ENCODE peak calls at places on chromosomes 1 and 21, in six cellular contexts. One of them, this sample, is unnamed.

GRCh38 chr1:67987046-67987799 is 63.2 kb downstream of the DIRAS3 start:
- DNase-seq in GM12878: no peak
- DNase-seq in K562: no peak
- DNase-seq in NB4: no peak
- DNase-seq in HepG2: no peak
- DNase-seq in A549: peak; percentile 87
- DNase-seq in this sample: no peak

GRCh38 chr1:40450491-40451237 is 388 bp downstream of the ZFP69B start:
- DNase-seq in K562: peak; percentile 86
- DNase-seq in GM12878: peak; percentile 68
- DNase-seq in NB4: peak; percentile 80
- DNase-seq in A549: peak; percentile 19
- DNase-seq in HepG2: peak; percentile 5
- DNase-seq in this sample: peak; percentile 67

GRCh38 chr1:114803001-114803400 is 22.5 kb upstream of the SIKE1 start:
- DNase-seq in GM12878: no peak
- DNase-seq in HepG2: no peak
- DNase-seq in A549: peak; percentile 2
- DNase-seq in K562: no peak
- DNase-seq in NB4: no peak
- DNase-seq in this sample: no peak

GRCh38 chr21:14096577-14096976 is 114.2 kb downstream of the LIPI start:
- DNase-seq in GM12878: no peak
- DNase-seq in A549: no peak
- DNase-seq in K562: no peak
- DNase-seq in NB4: no peak
- DNase-seq in HepG2: no peak
- DNase-seq in this sample: no peak

GRCh38 chr1:200671235-200671786 is 1.6 kb upstream of the DDX59 start:
- DNase-seq in GM12878: no peak
- DNase-seq in NB4: peak; percentile 13
- DNase-seq in A549: no peak
- DNase-seq in K562: peak; percentile 65
- DNase-seq in HepG2: no peak
- DNase-seq in this sample: no peak

GRCh38 chr1:201885531-201886075 is 3.1 kb upstream of the SHISA4 start:
- DNase-seq in K562: peak; percentile 84
- DNase-seq in NB4: no peak
- DNase-seq in A549: peak; percentile 39
- DNase-seq in HepG2: no peak
- DNase-seq in GM12878: no peak
- DNase-seq in this sample: no peak

GRCh38 chr1:1602321-1602931 is 2.5 kb upstream of the FNDC10 start:
- DNase-seq in A549: no peak
- DNase-seq in K562: no peak
- DNase-seq in HepG2: no peak
- DNase-seq in GM12878: no peak
- DNase-seq in NB4: peak; percentile 47
- DNase-seq in this sample: no peak

GRCh38 chr21:36860736-36861594 is 105.5 kb downstream of the HLCS start:
- DNase-seq in K562: peak; percentile 37
- DNase-seq in HepG2: peak; percentile 72
- DNase-seq in NB4: no peak
- DNase-seq in GM12878: no peak
- DNase-seq in A549: peak; percentile 72
- DNase-seq in this sample: peak; percentile 62

GRCh38 chr1:22186316-22186715 is 43.4 kb upstream of the WNT4 start:
- DNase-seq in A549: no peak
- DNase-seq in K562: no peak
- DNase-seq in HepG2: no peak
- DNase-seq in NB4: no peak
- DNase-seq in GM12878: no peak
- DNase-seq in this sample: no peak

GRCh38 chr21:45228171-45228641 is 59.5 kb downstream of the POFUT2 start:
- DNase-seq in A549: peak; percentile 49
- DNase-seq in GM12878: no peak
- DNase-seq in HepG2: peak; percentile 12
- DNase-seq in NB4: no peak
- DNase-seq in K562: no peak
- DNase-seq in this sample: peak; percentile 18

GRCh38 chr1:234647245-234647644 is 37.3 kb upstream of the IRF2BP2 start:
- DNase-seq in GM12878: no peak
- DNase-seq in HepG2: no peak
- DNase-seq in A549: no peak
- DNase-seq in K562: no peak
- DNase-seq in NB4: no peak
- DNase-seq in this sample: no peak

GRCh38 chr1:47709302-47710074 is 271.6 kb downstream of the FOXD2 start:
- DNase-seq in NB4: peak; percentile 26
- DNase-seq in A549: peak; percentile 44
- DNase-seq in HepG2: no peak
- DNase-seq in K562: no peak
- DNase-seq in GM12878: no peak
- DNase-seq in this sample: no peak

GRCh38 chr1:183942933-183943693 is 94.4 kb downstream of the COLGALT2 start:
- DNase-seq in HepG2: no peak
- DNase-seq in GM12878: peak; percentile 34
- DNase-seq in K562: peak; percentile 47
- DNase-seq in NB4: peak; percentile 96
- DNase-seq in A549: peak; percentile 37
- DNase-seq in this sample: no peak

GRCh38 chr1:58922302-58923089 is 138.6 kb upstream of the JUN start:
- DNase-seq in NB4: no peak
- DNase-seq in HepG2: no peak
- DNase-seq in A549: no peak
- DNase-seq in GM12878: peak; percentile 50
- DNase-seq in K562: no peak
- DNase-seq in this sample: no peak

DNA sequence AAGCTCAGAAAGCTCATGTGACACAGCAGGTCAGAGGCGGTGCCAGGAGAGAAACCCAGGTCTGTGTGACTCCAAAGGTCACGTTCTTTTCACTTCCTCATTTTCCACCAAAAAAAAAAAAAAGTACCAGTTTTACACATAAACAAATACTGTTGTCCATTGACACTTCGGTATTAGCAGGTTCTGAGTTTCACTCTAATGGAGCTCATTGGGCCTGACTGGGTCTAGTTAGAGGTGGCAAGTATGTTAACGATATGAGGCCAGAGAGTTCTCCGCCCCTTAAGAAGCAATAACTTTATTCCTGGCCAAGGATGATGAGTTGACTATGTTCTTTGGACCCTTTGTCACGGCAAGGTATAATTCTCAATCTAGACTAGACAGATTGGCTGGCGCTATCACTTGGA is 30.0 kb upstream of the SDE2 start:
- DNase-seq in HepG2: peak; percentile 63
- DNase-seq in NB4: peak; percentile 69
- DNase-seq in GM12878: peak; percentile 59
- DNase-seq in K562: peak; percentile 56
- DNase-seq in A549: no peak
- DNase-seq in this sample: no peak
- TF ChIP-seq MYC in HepG2: no peak
- TF ChIP-seq MYC in NB4: no peak
- TF ChIP-seq MYC in GM12878: no peak
- TF ChIP-seq MYC in K562: no peak
- TF ChIP-seq MYC in A549: no peak
- TF ChIP-seq MYC in this sample: no peak

GRCh38 chr1:227317541-227318002 is 720 bp downstream of the CDC42BPA start:
- DNase-seq in HepG2: peak; percentile 44
- DNase-seq in K562: peak; percentile 78
- DNase-seq in A549: peak; percentile 74
- DNase-seq in NB4: peak; percentile 67
- DNase-seq in GM12878: no peak
- DNase-seq in this sample: peak; percentile 84
- TF ChIP-seq POLR2A in HepG2: peak; percentile 59
- TF ChIP-seq POLR2A in K562: no peak
- TF ChIP-seq POLR2A in A549: no peak
- TF ChIP-seq POLR2A in NB4: no peak
- TF ChIP-seq POLR2A in GM12878: no peak
- TF ChIP-seq POLR2A in this sample: peak; percentile 18

GRCh38 chr1:218413179-218413578 is 68.0 kb downstream of the TGFB2 start:
- DNase-seq in NB4: no peak
- DNase-seq in HepG2: no peak
- DNase-seq in K562: no peak
- DNase-seq in GM12878: no peak
- DNase-seq in A549: no peak
- DNase-seq in this sample: no peak
- TF ChIP-seq MAX in NB4: no peak
- TF ChIP-seq MAX in HepG2: no peak
- TF ChIP-seq MAX in K562: no peak
- TF ChIP-seq MAX in GM12878: no peak
- TF ChIP-seq MAX in A549: no peak
- TF ChIP-seq MAX in this sample: no peak

GRCh38 chr21:15122241-15122640 is 57.4 kb upstream of the NRIP1 start:
- DNase-seq in A549: peak; percentile 21
- DNase-seq in NB4: no peak
- DNase-seq in HepG2: peak; percentile 57
- DNase-seq in GM12878: no peak
- DNase-seq in K562: no peak
- DNase-seq in this sample: no peak

GRCh38 chr21:15121097-15121654 is 56.4 kb upstream of the NRIP1 start:
- DNase-seq in NB4: no peak
- DNase-seq in A549: no peak
- DNase-seq in HepG2: no peak
- DNase-seq in GM12878: no peak
- DNase-seq in K562: no peak
- DNase-seq in this sample: no peak

GRCh38 chr21:15126948-15127347 is 62.1 kb upstream of the NRIP1 start:
- DNase-seq in HepG2: no peak
- DNase-seq in K562: no peak
- DNase-seq in NB4: no peak
- DNase-seq in GM12878: no peak
- DNase-seq in A549: no peak
- DNase-seq in this sample: no peak

GRCh38 chr21:15124731-15125130 is 59.9 kb upstream of the NRIP1 start:
- DNase-seq in GM12878: no peak
- DNase-seq in A549: no peak
- DNase-seq in K562: no peak
- DNase-seq in NB4: no peak
- DNase-seq in HepG2: no peak
- DNase-seq in this sample: no peak

DNA sequence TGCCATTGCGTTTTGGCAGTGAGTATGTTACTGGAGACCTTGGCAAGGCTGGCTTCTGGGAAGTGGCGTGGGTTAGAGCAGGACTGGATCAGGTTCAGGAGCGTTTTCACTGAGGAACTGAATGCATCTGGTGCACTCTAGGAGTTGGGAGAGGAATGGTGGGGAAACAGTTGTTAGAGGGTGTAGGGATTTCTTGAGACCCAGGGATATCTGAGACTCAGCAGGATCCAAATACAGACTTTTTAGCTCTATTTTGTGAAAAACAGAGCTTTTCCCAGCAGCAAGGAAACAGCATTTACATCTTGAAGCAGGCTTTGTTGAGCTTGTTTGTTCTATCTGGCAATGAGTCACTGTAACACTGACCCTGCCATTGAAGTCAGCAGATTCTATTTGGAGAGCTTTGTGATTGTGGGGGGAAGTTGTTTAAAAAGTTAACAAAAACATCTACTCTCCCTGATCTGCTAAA is 56.9 kb upstream of the NRIP1 start:
- DNase-seq in A549: peak; percentile 28
- DNase-seq in NB4: no peak
- DNase-seq in K562: no peak
- DNase-seq in HepG2: peak; percentile 79
- DNase-seq in GM12878: no peak
- DNase-seq in this sample: peak; percentile 61
- TF ChIP-seq MYC in A549: no peak
- TF ChIP-seq MYC in NB4: no peak
- TF ChIP-seq MYC in K562: no peak
- TF ChIP-seq MYC in HepG2: no peak
- TF ChIP-seq MYC in GM12878: no peak
- TF ChIP-seq MYC in this sample: no peak

GRCh38 chr1:169207825-169208520 is 101.5 kb downstream of the ATP1B1 start:
- DNase-seq in HepG2: no peak
- DNase-seq in K562: no peak
- DNase-seq in GM12878: no peak
- DNase-seq in NB4: no peak
- DNase-seq in A549: no peak
- DNase-seq in this sample: peak; percentile 53

GRCh38 chr1:169202836-169203235 is 96.3 kb downstream of the ATP1B1 start:
- DNase-seq in HepG2: peak; percentile 4
- DNase-seq in NB4: no peak
- DNase-seq in GM12878: no peak
- DNase-seq in K562: no peak
- DNase-seq in A549: no peak
- DNase-seq in this sample: no peak

GRCh38 chr1:169201084-169201619 is 94.7 kb downstream of the ATP1B1 start:
- DNase-seq in A549: no peak
- DNase-seq in HepG2: no peak
- DNase-seq in GM12878: no peak
- DNase-seq in K562: no peak
- DNase-seq in NB4: no peak
- DNase-seq in this sample: no peak

GRCh38 chr1:169200319-169200718 is 93.8 kb downstream of the ATP1B1 start:
- DNase-seq in GM12878: no peak
- DNase-seq in K562: no peak
- DNase-seq in A549: no peak
- DNase-seq in NB4: no peak
- DNase-seq in HepG2: no peak
- DNase-seq in this sample: no peak

GRCh38 chr1:169204184-169204583 is 97.7 kb downstream of the ATP1B1 start:
- DNase-seq in HepG2: no peak
- DNase-seq in GM12878: no peak
- DNase-seq in K562: no peak
- DNase-seq in NB4: no peak
- DNase-seq in A549: no peak
- DNase-seq in this sample: no peak
- TF ChIP-seq POLR2A in HepG2: no peak
- TF ChIP-seq POLR2A in GM12878: no peak
- TF ChIP-seq POLR2A in K562: no peak
- TF ChIP-seq POLR2A in NB4: no peak
- TF ChIP-seq POLR2A in A549: no peak
- TF ChIP-seq POLR2A in this sample: no peak

GRCh38 chr1:179310271-179310670 is 16.7 kb downstream of the SOAT1 start:
- DNase-seq in K562: no peak
- DNase-seq in A549: no peak
- DNase-seq in GM12878: no peak
- DNase-seq in HepG2: no peak
- DNase-seq in NB4: no peak
- DNase-seq in this sample: no peak
- TF ChIP-seq MAX in K562: no peak
- TF ChIP-seq MAX in A549: no peak
- TF ChIP-seq MAX in GM12878: no peak
- TF ChIP-seq MAX in HepG2: no peak
- TF ChIP-seq MAX in NB4: no peak
- TF ChIP-seq MAX in this sample: no peak

DNA sequence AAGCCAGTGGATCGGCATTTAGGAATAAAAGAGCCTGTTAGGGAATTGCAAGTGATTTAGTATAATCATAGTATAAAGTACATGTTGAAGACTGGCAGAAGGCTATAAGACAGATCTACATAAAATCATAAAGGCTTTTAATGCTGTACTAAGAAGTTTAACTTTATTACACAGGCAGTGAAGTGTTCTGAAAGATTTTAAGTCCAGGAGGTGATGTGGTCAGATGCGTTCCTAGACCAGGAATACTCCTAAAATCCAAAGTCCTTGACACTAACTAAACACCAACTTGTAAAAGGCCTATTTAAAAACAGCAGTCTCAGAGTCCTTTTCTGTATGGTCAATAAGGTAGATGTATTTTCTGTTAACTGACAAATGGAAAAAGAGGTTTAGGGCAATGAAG is 57.0 kb downstream of the KIFAP3 start:
- DNase-seq in NB4: no peak
- DNase-seq in GM12878: no peak
- DNase-seq in A549: no peak
- DNase-seq in K562: no peak
- DNase-seq in HepG2: no peak
- DNase-seq in this sample: no peak
- TF ChIP-seq MYC in NB4: no peak
- TF ChIP-seq MYC in GM12878: no peak
- TF ChIP-seq MYC in A549: no peak
- TF ChIP-seq MYC in K562: no peak
- TF ChIP-seq MYC in HepG2: no peak
- TF ChIP-seq MYC in this sample: no peak

This sample was measured in endothelial cell of umbilical vein.